ENCODE peak calls at places on chromosomes 12 and 14, in nine cellular contexts. One of them, this sample, is unnamed.

GRCh38 chr14:81169711-81170103 is 51.1 kb downstream of the GTF2A1 start:
- DNase-seq in activated naive CD4-positive, alpha-beta T cell treated with Interleukin-2 at 50 U/mL for 16 hours: no peak
- DNase-seq in NCI-H510A: no peak
- DNase-seq in NCI-H2171 treated with DMSO at 0.1 percent for 48 hours: peak
- DNase-seq in GM20000: no peak
- DNase-seq in foreskin fibroblast: peak
- DNase-seq in left colon: peak
- DNase-seq in amniotic epithelial cell: no peak
- DNase-seq in AG08395: peak
- DNase-seq in this sample: peak

GRCh38 chr12:58316926-58317325 is 375.6 kb downstream of the ATP23 start:
- DNase-seq in activated naive CD4-positive, alpha-beta T cell treated with Interleukin-2 at 50 U/mL for 16 hours: no peak
- DNase-seq in NCI-H510A: no peak
- DNase-seq in NCI-H2171 treated with DMSO at 0.1 percent for 48 hours: no peak
- DNase-seq in GM20000: no peak
- DNase-seq in foreskin fibroblast: peak
- DNase-seq in left colon: no peak
- DNase-seq in amniotic epithelial cell: no peak
- DNase-seq in AG08395: no peak
- DNase-seq in this sample: no peak

GRCh38 chr12:114288071-114288470 is 117.9 kb downstream of the TBX5 start:
- DNase-seq in activated naive CD4-positive, alpha-beta T cell treated with Interleukin-2 at 50 U/mL for 16 hours: no peak
- DNase-seq in NCI-H510A: no peak
- DNase-seq in NCI-H2171 treated with DMSO at 0.1 percent for 48 hours: no peak
- DNase-seq in GM20000: no peak
- DNase-seq in foreskin fibroblast: no peak
- DNase-seq in left colon: no peak
- DNase-seq in amniotic epithelial cell: peak
- DNase-seq in AG08395: peak
- DNase-seq in this sample: no peak

GRCh38 chr12:109847166-109847700 is 14.0 kb upstream of the TRPV4 start:
- DNase-seq in activated naive CD4-positive, alpha-beta T cell treated with Interleukin-2 at 50 U/mL for 16 hours: no peak
- DNase-seq in NCI-H510A: no peak
- DNase-seq in NCI-H2171 treated with DMSO at 0.1 percent for 48 hours: no peak
- DNase-seq in GM20000: no peak
- DNase-seq in foreskin fibroblast: no peak
- DNase-seq in left colon: no peak
- DNase-seq in amniotic epithelial cell: no peak
- DNase-seq in AG08395: no peak
- DNase-seq in this sample: no peak

GRCh38 chr12:56759270-56759908 is 3.7 kb upstream of the HSD17B6 start:
- DNase-seq in activated naive CD4-positive, alpha-beta T cell treated with Interleukin-2 at 50 U/mL for 16 hours: no peak
- DNase-seq in NCI-H510A: no peak
- DNase-seq in NCI-H2171 treated with DMSO at 0.1 percent for 48 hours: no peak
- DNase-seq in GM20000: no peak
- DNase-seq in foreskin fibroblast: peak
- DNase-seq in left colon: no peak
- DNase-seq in amniotic epithelial cell: peak
- DNase-seq in AG08395: no peak
- DNase-seq in this sample: no peak

GRCh38 chr12:27123642-27124041 is 41.3 kb upstream of the C12orf71 start:
- DNase-seq in activated naive CD4-positive, alpha-beta T cell treated with Interleukin-2 at 50 U/mL for 16 hours: no peak
- DNase-seq in NCI-H510A: no peak
- DNase-seq in NCI-H2171 treated with DMSO at 0.1 percent for 48 hours: peak
- DNase-seq in GM20000: peak
- DNase-seq in foreskin fibroblast: peak
- DNase-seq in left colon: no peak
- DNase-seq in amniotic epithelial cell: peak
- DNase-seq in AG08395: no peak
- DNase-seq in this sample: peak

GRCh38 chr12:21459474-21459873 is 22.0 kb downstream of the PYROXD1 start:
- DNase-seq in activated naive CD4-positive, alpha-beta T cell treated with Interleukin-2 at 50 U/mL for 16 hours: no peak
- DNase-seq in NCI-H510A: no peak
- DNase-seq in NCI-H2171 treated with DMSO at 0.1 percent for 48 hours: peak
- DNase-seq in GM20000: no peak
- DNase-seq in foreskin fibroblast: no peak
- DNase-seq in left colon: no peak
- DNase-seq in amniotic epithelial cell: no peak
- DNase-seq in AG08395: no peak
- DNase-seq in this sample: peak

GRCh38 chr12:4144676-4145075 is 128.9 kb upstream of the CCND2 start:
- DNase-seq in activated naive CD4-positive, alpha-beta T cell treated with Interleukin-2 at 50 U/mL for 16 hours: no peak
- DNase-seq in NCI-H510A: no peak
- DNase-seq in NCI-H2171 treated with DMSO at 0.1 percent for 48 hours: no peak
- DNase-seq in GM20000: no peak
- DNase-seq in foreskin fibroblast: no peak
- DNase-seq in left colon: no peak
- DNase-seq in amniotic epithelial cell: no peak
- DNase-seq in AG08395: no peak
- DNase-seq in this sample: no peak

GRCh38 chr12:47903151-47903611 is 1.6 kb downstream of the VDR start:
- DNase-seq in activated naive CD4-positive, alpha-beta T cell treated with Interleukin-2 at 50 U/mL for 16 hours: peak
- DNase-seq in NCI-H510A: no peak
- DNase-seq in NCI-H2171 treated with DMSO at 0.1 percent for 48 hours: no peak
- DNase-seq in GM20000: peak
- DNase-seq in foreskin fibroblast: peak
- DNase-seq in left colon: peak
- DNase-seq in amniotic epithelial cell: peak
- DNase-seq in AG08395: peak
- DNase-seq in this sample: no peak

GRCh38 chr12:20549115-20549719 is 145.9 kb upstream of the SLCO1C1 start:
- DNase-seq in activated naive CD4-positive, alpha-beta T cell treated with Interleukin-2 at 50 U/mL for 16 hours: no peak
- DNase-seq in NCI-H510A: no peak
- DNase-seq in NCI-H2171 treated with DMSO at 0.1 percent for 48 hours: no peak
- DNase-seq in GM20000: no peak
- DNase-seq in foreskin fibroblast: peak
- DNase-seq in left colon: peak
- DNase-seq in amniotic epithelial cell: peak
- DNase-seq in AG08395: peak
- DNase-seq in this sample: peak

GRCh38 chr12:110555509-110556406 is 27.4 kb downstream of the PPTC7 start:
- DNase-seq in activated naive CD4-positive, alpha-beta T cell treated with Interleukin-2 at 50 U/mL for 16 hours: no peak
- DNase-seq in NCI-H510A: no peak
- DNase-seq in NCI-H2171 treated with DMSO at 0.1 percent for 48 hours: no peak
- DNase-seq in GM20000: no peak
- DNase-seq in foreskin fibroblast: peak
- DNase-seq in left colon: no peak
- DNase-seq in amniotic epithelial cell: peak
- DNase-seq in AG08395: peak
- DNase-seq in this sample: peak

GRCh38 chr12:46652692-46653091 is 173.1 kb downstream of the SLC38A4 start:
- DNase-seq in activated naive CD4-positive, alpha-beta T cell treated with Interleukin-2 at 50 U/mL for 16 hours: no peak
- DNase-seq in NCI-H510A: no peak
- DNase-seq in NCI-H2171 treated with DMSO at 0.1 percent for 48 hours: no peak
- DNase-seq in GM20000: no peak
- DNase-seq in foreskin fibroblast: no peak
- DNase-seq in left colon: no peak
- DNase-seq in amniotic epithelial cell: no peak
- DNase-seq in AG08395: no peak
- DNase-seq in this sample: no peak

GRCh38 chr12:24565300-24565699 is 383.6 kb downstream of the BCAT1 start:
- DNase-seq in activated naive CD4-positive, alpha-beta T cell treated with Interleukin-2 at 50 U/mL for 16 hours: no peak
- DNase-seq in NCI-H510A: no peak
- DNase-seq in NCI-H2171 treated with DMSO at 0.1 percent for 48 hours: no peak
- DNase-seq in GM20000: no peak
- DNase-seq in foreskin fibroblast: peak
- DNase-seq in left colon: no peak
- DNase-seq in amniotic epithelial cell: no peak
- DNase-seq in AG08395: no peak
- DNase-seq in this sample: peak

GRCh38 chr12:67747869-67748760 is 99.6 kb downstream of the DYRK2 start:
- DNase-seq in activated naive CD4-positive, alpha-beta T cell treated with Interleukin-2 at 50 U/mL for 16 hours: no peak
- DNase-seq in NCI-H510A: no peak
- DNase-seq in NCI-H2171 treated with DMSO at 0.1 percent for 48 hours: no peak
- DNase-seq in GM20000: no peak
- DNase-seq in foreskin fibroblast: peak
- DNase-seq in left colon: peak
- DNase-seq in amniotic epithelial cell: peak
- DNase-seq in AG08395: peak
- DNase-seq in this sample: no peak

GRCh38 chr14:68787235-68787727 is 5.6 kb downstream of the ZFP36L1 start:
- DNase-seq in activated naive CD4-positive, alpha-beta T cell treated with Interleukin-2 at 50 U/mL for 16 hours: peak
- DNase-seq in NCI-H510A: no peak
- DNase-seq in NCI-H2171 treated with DMSO at 0.1 percent for 48 hours: no peak
- DNase-seq in GM20000: no peak
- DNase-seq in foreskin fibroblast: peak
- DNase-seq in left colon: peak
- DNase-seq in amniotic epithelial cell: peak
- DNase-seq in AG08395: no peak
- DNase-seq in this sample: peak

GRCh38 chr14:93893550-93894329 is 33.4 kb upstream of the FAM181A start:
- DNase-seq in activated naive CD4-positive, alpha-beta T cell treated with Interleukin-2 at 50 U/mL for 16 hours: no peak
- DNase-seq in NCI-H510A: no peak
- DNase-seq in NCI-H2171 treated with DMSO at 0.1 percent for 48 hours: no peak
- DNase-seq in GM20000: no peak
- DNase-seq in foreskin fibroblast: no peak
- DNase-seq in left colon: no peak
- DNase-seq in amniotic epithelial cell: no peak
- DNase-seq in AG08395: no peak
- DNase-seq in this sample: peak